ENCODE peak calls at places on chromosomes 5 and 9, in four cellular contexts. J, Y, N and L are unnamed samples.

GRCh38 chr9:109716631-109717030 is 63.4 kb upstream of the PALM2AKAP2 start:
- DNase-seq in J (no peak), Y (no peak), N (no peak), L (no peak)

GRCh38 chr5:66963559-66963971 is 233.0 kb downstream of the CD180 start:
- DNase-seq in J (no peak), Y (no peak), N (no peak), L (peak)

GRCh38 chr5:179912951-179913350 is 5.3 kb upstream of the TBC1D9B start:
- DNase-seq in J (no peak), Y (no peak), N (no peak), L (no peak)

GRCh38 chr5:100846722-100847121 is 56.4 kb downstream of the ST8SIA4 start:
- DNase-seq in J (no peak), Y (no peak), N (no peak), L (no peak)

GRCh38 chr9:20563917-20564316 is 58.4 kb downstream of the MLLT3 start:
- DNase-seq in J (no peak), Y (no peak), N (no peak), L (no peak)

GRCh38 chr5:74126294-74126693 is 500.3 kb downstream of the ARHGEF28 start:
- DNase-seq in J (no peak), Y (no peak), N (no peak), L (no peak)

GRCh38 chr9:133521122-133522072 is 3.4 kb downstream of the MYMK start:
- DNase-seq in J (no peak), Y (no peak), N (no peak), L (no peak)

GRCh38 chr5:94429566-94429965 is 188.8 kb downstream of the KIAA0825 start:
- DNase-seq in J (no peak), Y (no peak), N (no peak), L (no peak)

GRCh38 chr5:126965061-126965475 is 65.3 kb downstream of the MARCHF3 start:
- DNase-seq in J (no peak), Y (no peak), N (peak), L (no peak)

GRCh38 chr5:158398360-158399201 is 539.6 kb upstream of the CLINT1 start:
- DNase-seq in J (no peak), Y (no peak), N (no peak), L (no peak)

GRCh38 chr5:113047234-113047633 is 70.6 kb downstream of the DCP2 start:
- DNase-seq in J (peak), Y (no peak), N (peak), L (no peak)

GRCh38 chr9:126474786-126475485 is 138.8 kb upstream of the LMX1B start:
- DNase-seq in J (peak), Y (peak), N (peak), L (no peak)